ENCODE peak calls at places on chromosomes 1 and 21, in nine cellular contexts. R is HTR-8/SVneo; Z is HS-5; K is HEK293T; S is HCT116; Y is CD4-positive, alpha-beta T cell; D is stimulated activated CD4-positive, alpha-beta T cell treated with anti-CD3 and anti-CD28 coated beads, TNF-alpha, amount 100 ng/mL, for 48 hours; N is upper lobe of right lung; U is A549. A is an unnamed sample.

GRCh38 chr1:206683313-206683712 is 1.4 kb upstream of the MAPKAPK2 start:
- DNase-seq in S (no peak), U (no peak), R (no peak), N (no peak), K (no peak), D (no peak), Z (no peak), Y (no peak), A (no peak)

GRCh38 chr1:12407050-12407961 is 177.5 kb downstream of the VPS13D start:
- DNase-seq in U (peak), R (peak), N (no peak), S (peak), K (no peak), Y (no peak), D (no peak), Z (no peak), A (no peak)

GRCh38 chr21:42841156-42841915 is 38.0 kb downstream of the WDR4 start:
- DNase-seq in D (no peak), K (no peak), R (no peak), Y (no peak), S (no peak), N (peak), U (no peak), Z (no peak), A (no peak)

GRCh38 chr1:66354311-66354922 is 179.5 kb upstream of the SGIP1 start:
- DNase-seq in U (no peak), D (no peak), N (no peak), R (no peak), S (no peak), Z (no peak), Y (no peak), K (no peak), A (no peak)

GRCh38 chr1:117511273-117511672 is 94.6 kb upstream of the TENT5C start:
- DNase-seq in U (no peak), Z (no peak), K (no peak), N (no peak), Y (no peak), S (no peak), D (no peak), R (no peak), A (no peak)

GRCh38 chr1:109984456-109985250 is at the start of gene AHCYL1:
- DNase-seq in U (peak), N (peak), D (peak), K (peak), S (peak), R (peak), Y (peak), Z (peak), A (peak)

GRCh38 chr1:213858581-213858980 is 129.2 kb upstream of the PROX1 start:
- DNase-seq in D (no peak), Z (no peak), R (no peak), K (no peak), S (no peak), Y (no peak), N (no peak), U (no peak), A (no peak)

GRCh38 chr1:220956861-220957605 is 77.8 kb downstream of the HLX start:
- DNase-seq in U (no peak), N (no peak), Z (peak), R (peak), D (no peak), Y (no peak), S (no peak), K (no peak), A (peak)

GRCh38 chr1:32759997-32760623 is 57.0 kb downstream of the YARS1 start:
- DNase-seq in Z (no peak), Y (no peak), N (peak), D (no peak), R (peak), U (peak), S (peak), K (no peak), A (no peak)

GRCh38 chr1:215606564-215607168 is 39.6 kb downstream of the KCTD3 start:
- DNase-seq in K (no peak), R (peak), D (no peak), N (no peak), Z (no peak), U (peak), S (no peak), Y (no peak), A (no peak)

GRCh38 chr1:17573518-17574041 is 34.1 kb downstream of the ARHGEF10L start:
- DNase-seq in Z (no peak), N (no peak), K (no peak), Y (no peak), D (no peak), S (no peak), R (no peak), U (no peak), A (no peak)

GRCh38 chr1:50497007-50497406 is 73.8 kb upstream of the DMRTA2 start:
- DNase-seq in S (no peak), R (no peak), D (no peak), K (no peak), N (no peak), Y (no peak), Z (no peak), U (no peak), A (no peak)

GRCh38 chr1:177007437-177008161 is 156.9 kb downstream of the ASTN1 start:
- DNase-seq in K (no peak), Y (no peak), D (no peak), R (no peak), N (no peak), Z (no peak), U (no peak), S (no peak), A (no peak)